ENCODE peak calls at places on chromosomes 6 and 20, in six cellular contexts. One of them, this sample, is unnamed.

GRCh38 chr6:7058250-7058923 is 49.4 kb upstream of the RREB1 start:
- DNase-seq in neuronal stem cell: no peak
- DNase-seq in IMR-90: peak
- DNase-seq in H9: no peak
- DNase-seq in H1: no peak
- DNase-seq in mesenchymal stem cell: peak
- DNase-seq in this sample: peak

GRCh38 chr20:23445596-23446217 is 6.2 kb downstream of the CSTL1 start:
- DNase-seq in H1: no peak
- DNase-seq in IMR-90: peak
- DNase-seq in H9: no peak
- DNase-seq in mesenchymal stem cell: peak
- DNase-seq in neuronal stem cell: no peak
- DNase-seq in this sample: peak

GRCh38 chr6:723540-723939 is 30.6 kb upstream of the EXOC2 start:
- DNase-seq in H1: no peak
- DNase-seq in neuronal stem cell: no peak
- DNase-seq in IMR-90: no peak
- DNase-seq in H9: no peak
- DNase-seq in mesenchymal stem cell: no peak
- DNase-seq in this sample: no peak

GRCh38 chr20:2771631-2772080 is 28.8 kb downstream of the CPXM1 start:
- DNase-seq in H9: peak
- DNase-seq in mesenchymal stem cell: no peak
- DNase-seq in H1: no peak
- DNase-seq in neuronal stem cell: no peak
- DNase-seq in IMR-90: peak
- DNase-seq in this sample: no peak

GRCh38 chr6:128531696-128532095 is 11.3 kb upstream of the PTPRK start:
- DNase-seq in mesenchymal stem cell: no peak
- DNase-seq in H1: no peak
- DNase-seq in IMR-90: no peak
- DNase-seq in neuronal stem cell: no peak
- DNase-seq in H9: no peak
- DNase-seq in this sample: no peak

GRCh38 chr6:136782021-136782770 is 10.1 kb downstream of the MAP3K5 start:
- DNase-seq in IMR-90: peak
- DNase-seq in H9: no peak
- DNase-seq in mesenchymal stem cell: peak
- DNase-seq in H1: no peak
- DNase-seq in neuronal stem cell: no peak
- DNase-seq in this sample: peak

GRCh38 chr20:64058536-64058935 is 4.5 kb upstream of the TCEA2 start:
- DNase-seq in H1: no peak
- DNase-seq in neuronal stem cell: no peak
- DNase-seq in H9: no peak
- DNase-seq in IMR-90: peak
- DNase-seq in mesenchymal stem cell: no peak
- DNase-seq in this sample: no peak

GRCh38 chr6:36984581-36985383 is 1.2 kb downstream of the MTCH1 start:
- DNase-seq in H1: peak
- DNase-seq in neuronal stem cell: peak
- DNase-seq in mesenchymal stem cell: peak
- DNase-seq in H9: peak
- DNase-seq in IMR-90: peak
- DNase-seq in this sample: no peak

GRCh38 chr6:154921482-154921881 is 73.6 kb upstream of the TIAM2 start:
- DNase-seq in mesenchymal stem cell: no peak
- DNase-seq in H9: no peak
- DNase-seq in H1: no peak
- DNase-seq in IMR-90: no peak
- DNase-seq in neuronal stem cell: no peak
- DNase-seq in this sample: no peak

GRCh38 chr6:31769684-31770371 is 7.3 kb downstream of the VWA7 start:
- DNase-seq in IMR-90: peak
- DNase-seq in neuronal stem cell: no peak
- DNase-seq in mesenchymal stem cell: peak
- DNase-seq in H9: peak
- DNase-seq in H1: peak
- DNase-seq in this sample: peak

GRCh38 chr6:30763155-30763617 is 18.8 kb upstream of the IER3 start:
- DNase-seq in mesenchymal stem cell: no peak
- DNase-seq in IMR-90: no peak
- DNase-seq in neuronal stem cell: no peak
- DNase-seq in H9: no peak
- DNase-seq in H1: no peak
- DNase-seq in this sample: peak
- H4K8ac ChIP-seq in mesenchymal stem cell: peak
- H4K8ac ChIP-seq in IMR-90: peak
- H4K8ac ChIP-seq in neuronal stem cell: no peak
- H4K8ac ChIP-seq in H9: no peak
- H4K8ac ChIP-seq in H1: no peak
- H4K8ac ChIP-seq in this sample: peak

GRCh38 chr20:41738584-41739193 is 120.5 kb upstream of the CHD6 start:
- DNase-seq in mesenchymal stem cell: peak
- DNase-seq in IMR-90: peak
- DNase-seq in H9: peak
- DNase-seq in H1: peak
- DNase-seq in neuronal stem cell: peak
- DNase-seq in this sample: peak
- H4K91ac ChIP-seq in mesenchymal stem cell: no peak
- H4K91ac ChIP-seq in IMR-90: no peak
- H4K91ac ChIP-seq in H9: no peak
- H4K91ac ChIP-seq in H1: no peak
- H4K91ac ChIP-seq in neuronal stem cell: no peak
- H4K91ac ChIP-seq in this sample: no peak

GRCh38 chr6:151451417-151451949 is 443 bp downstream of the RMND1 start:
- DNase-seq in neuronal stem cell: no peak
- DNase-seq in IMR-90: no peak
- DNase-seq in mesenchymal stem cell: no peak
- DNase-seq in H9: no peak
- DNase-seq in H1: no peak
- DNase-seq in this sample: peak
- H4K8ac ChIP-seq in neuronal stem cell: no peak
- H4K8ac ChIP-seq in IMR-90: peak
- H4K8ac ChIP-seq in mesenchymal stem cell: peak
- H4K8ac ChIP-seq in H9: no peak
- H4K8ac ChIP-seq in H1: peak
- H4K8ac ChIP-seq in this sample: peak

DNA sequence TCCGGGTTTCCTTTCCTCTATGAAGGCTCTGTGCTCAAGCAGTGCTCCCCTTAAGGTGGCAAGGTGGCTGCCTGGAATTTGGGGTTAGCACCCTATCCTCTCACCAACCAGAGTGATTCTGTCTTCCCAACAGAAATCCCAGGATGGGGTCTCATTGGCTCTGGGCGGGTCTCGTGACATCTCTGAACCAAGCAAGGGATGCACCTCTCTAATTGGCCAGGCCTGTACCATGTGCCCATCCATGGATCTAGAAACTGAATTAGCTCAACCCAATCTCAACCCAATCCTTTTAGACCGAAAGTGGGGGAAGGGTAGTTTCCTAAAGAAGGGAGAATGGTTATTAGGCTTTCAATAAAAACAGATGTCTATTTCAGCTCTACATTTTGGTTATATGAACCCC is 17.6 kb upstream of the MBOAT1 start:
- DNase-seq in mesenchymal stem cell: no peak
- DNase-seq in H9: no peak
- DNase-seq in neuronal stem cell: no peak
- DNase-seq in IMR-90: no peak
- DNase-seq in H1: no peak
- DNase-seq in this sample: no peak
- H4K91ac ChIP-seq in mesenchymal stem cell: no peak
- H4K91ac ChIP-seq in H9: no peak
- H4K91ac ChIP-seq in neuronal stem cell: no peak
- H4K91ac ChIP-seq in IMR-90: no peak
- H4K91ac ChIP-seq in H1: no peak
- H4K91ac ChIP-seq in this sample: no peak

GRCh38 chr6:20403080-20403765 is 1.5 kb downstream of the E2F3 start:
- DNase-seq in neuronal stem cell: peak
- DNase-seq in IMR-90: peak
- DNase-seq in H1: peak
- DNase-seq in mesenchymal stem cell: peak
- DNase-seq in H9: peak
- DNase-seq in this sample: peak

GRCh38 chr6:20400476-20401402 is 940 bp upstream of the E2F3 start:
- DNase-seq in H1: no peak
- DNase-seq in H9: no peak
- DNase-seq in mesenchymal stem cell: peak
- DNase-seq in neuronal stem cell: no peak
- DNase-seq in IMR-90: no peak
- DNase-seq in this sample: no peak

GRCh38 chr6:20403766-20404640 is 2.3 kb downstream of the E2F3 start:
- DNase-seq in IMR-90: peak
- DNase-seq in neuronal stem cell: peak
- DNase-seq in H9: peak
- DNase-seq in H1: peak
- DNase-seq in mesenchymal stem cell: peak
- DNase-seq in this sample: peak

GRCh38 chr6:20401403-20402180 is at the start of gene E2F3:
- DNase-seq in H1: peak
- DNase-seq in H9: peak
- DNase-seq in mesenchymal stem cell: peak
- DNase-seq in neuronal stem cell: peak
- DNase-seq in IMR-90: peak
- DNase-seq in this sample: peak

GRCh38 chr6:20402181-20403079 is 751 bp downstream of the E2F3 start:
- DNase-seq in neuronal stem cell: peak
- DNase-seq in IMR-90: no peak
- DNase-seq in mesenchymal stem cell: peak
- DNase-seq in H1: peak
- DNase-seq in H9: peak
- DNase-seq in this sample: peak
- H4K8ac ChIP-seq in neuronal stem cell: peak
- H4K8ac ChIP-seq in IMR-90: peak
- H4K8ac ChIP-seq in mesenchymal stem cell: peak
- H4K8ac ChIP-seq in H1: peak
- H4K8ac ChIP-seq in H9: no peak
- H4K8ac ChIP-seq in this sample: peak

This sample was measured in trophoblast cell.